ENCODE peak calls at places on chromosomes 12 and 14, in six cellular contexts. R is mammary epithelial cell, B is HS-27A, F is pons, E is left ventricle myocardium inferior, J is GM04504. D is an unnamed sample.

GRCh38 chr12:70843363-70843762 is 77.2 kb downstream of the PTPRR start:
- DNase-seq in R (no peak), B (no peak), F (no peak), E (no peak), J (no peak), D (no peak)

GRCh38 chr14:35480119-35480769 is 53.7 kb upstream of the INSM2 start:
- DNase-seq in R (peak; percentile 1), B (no peak), F (no peak), E (no peak), J (no peak), D (no peak)

GRCh38 chr14:104547310-104547997 is 32.1 kb upstream of the C14orf180 start:
- DNase-seq in R (no peak), B (no peak), F (no peak), E (no peak), J (no peak), D (no peak)

GRCh38 chr12:76183459-76184186 is 99.1 kb upstream of the NAP1L1 start:
- DNase-seq in R (peak; percentile 97), B (peak; percentile 99), F (peak; percentile 45), E (no peak), J (peak; percentile 94), D (peak; percentile 84)

GRCh38 chr12:12561305-12562015 is 1.2 kb downstream of the DUSP16 start:
- DNase-seq in R (peak; percentile 55), B (peak; percentile 19), F (peak; percentile 49), E (peak; percentile 70), J (peak; percentile 24), D (no peak)

GRCh38 chr14:92728781-92729364 is 19.6 kb downstream of the LGMN start:
- DNase-seq in R (peak; percentile 89), B (no peak), F (no peak), E (no peak), J (no peak), D (no peak)

GRCh38 chr14:70822706-70823185 is 13.4 kb upstream of the MAP3K9 start:
- DNase-seq in R (no peak), B (no peak), F (no peak), E (peak; percentile 43), J (no peak), D (no peak)

GRCh38 chr14:75831971-75832370 is 149.8 kb downstream of the TGFB3 start:
- DNase-seq in R (peak; percentile 71), B (no peak), F (no peak), E (no peak), J (no peak), D (no peak)

GRCh38 chr12:85575115-85576096 is 260.8 kb downstream of the RASSF9 start:
- DNase-seq in R (peak; percentile 47), B (peak; percentile 39), F (peak; percentile 57), E (peak; percentile 28), J (peak; percentile 41), D (no peak)

GRCh38 chr12:95857151-95857550 is 1.6 kb upstream of the SNRPF start:
- DNase-seq in R (no peak), B (no peak), F (no peak), E (no peak), J (no peak), D (no peak)

GRCh38 chr14:53401646-53402045 is 248.5 kb upstream of the DDHD1 start:
- DNase-seq in R (no peak), B (no peak), F (no peak), E (no peak), J (no peak), D (no peak)

GRCh38 chr12:84727964-84728363 is 184.6 kb downstream of the SLC6A15 start:
- DNase-seq in R (peak; percentile 76), B (no peak), F (no peak), E (no peak), J (no peak), D (no peak)

GRCh38 chr12:50087995-50088394 is 2.9 kb downstream of the SMARCD1 start:
- DNase-seq in R (peak; percentile 94), B (no peak), F (peak; percentile 69), E (no peak), J (no peak), D (no peak)

GRCh38 chr14:53927171-53927570 is 29.5 kb downstream of the BMP4 start:
- DNase-seq in R (no peak), B (peak; percentile 71), F (no peak), E (no peak), J (no peak), D (peak; percentile 51)

GRCh38 chr14:99737451-99737951 is 53.4 kb downstream of the CYP46A1 start:
- DNase-seq in R (peak; percentile 44), B (no peak), F (peak; percentile 43), E (peak; percentile 68), J (no peak), D (no peak)

GRCh38 chr14:84825481-84825880 is 704.5 kb upstream of the FLRT2 start:
- DNase-seq in R (peak; percentile 63), B (peak; percentile 24), F (no peak), E (no peak), J (peak; percentile 29), D (no peak)

GRCh38 chr12:66438601-66439000 is 136.3 kb downstream of the HELB start:
- DNase-seq in R (peak; percentile 28), B (peak; percentile 42), F (no peak), E (no peak), J (no peak), D (no peak)

GRCh38 chr12:31728289-31728916 is 418 bp downstream of the AMN1 start:
- DNase-seq in R (no peak), B (no peak), F (peak; percentile 61), E (no peak), J (no peak), D (no peak)

GRCh38 chr14:61611880-61612630 is 83.3 kb upstream of the HIF1A start:
- DNase-seq in R (no peak), B (no peak), F (no peak), E (no peak), J (no peak), D (no peak)

GRCh38 chr14:104139460-104140212 is 1.2 kb downstream of the KIF26A start:
- DNase-seq in R (no peak), B (no peak), F (no peak), E (peak; percentile 15), J (no peak), D (no peak)

GRCh38 chr12:124898200-124898950 is 16.1 kb downstream of the UBC start:
- DNase-seq in R (peak; percentile 45), B (no peak), F (peak; percentile 56), E (no peak), J (no peak), D (no peak)

GRCh38 chr14:44529026-44529425 is 21.9 kb upstream of the FSCB start:
- DNase-seq in R (peak; percentile 8), B (no peak), F (peak; percentile 84), E (no peak), J (no peak), D (no peak)

GRCh38 chr14:104293231-104293841 is 154.9 kb downstream of the KIF26A start:
- DNase-seq in R (no peak), B (no peak), F (no peak), E (peak; percentile 7), J (no peak), D (no peak)

GRCh38 chr12:54997914-54998507 is 13.4 kb upstream of the TESPA1 start:
- DNase-seq in R (no peak), B (no peak), F (no peak), E (no peak), J (no peak), D (no peak)

GRCh38 chr14:104878582-104878981 is 13.5 kb downstream of the CEP170B start:
- DNase-seq in R (no peak), B (no peak), F (no peak), E (peak; percentile 13), J (no peak), D (no peak)

GRCh38 chr12:14261096-14261495 is 104.4 kb upstream of the ATF7IP start:
- DNase-seq in R (no peak), B (no peak), F (no peak), E (peak; percentile 30), J (no peak), D (no peak)

GRCh38 chr12:123519151-123520001 is 14.1 kb downstream of the RILPL1 start:
- DNase-seq in R (peak; percentile 94), B (no peak), F (peak; percentile 30), E (peak; percentile 75), J (peak; percentile 80), D (peak; percentile 52)

GRCh38 chr12:57519758-57520007 is 631 bp downstream of the DDIT3 start:
- DNase-seq in R (no peak), B (no peak), F (no peak), E (no peak), J (no peak), D (no peak)

GRCh38 chr12:48002179-48002601 is 2.1 kb downstream of the COL2A1 start:
- DNase-seq in R (peak; percentile 12), B (no peak), F (no peak), E (no peak), J (no peak), D (no peak)

GRCh38 chr12:67431436-67432049 is 162.4 kb downstream of the CAND1 start:
- DNase-seq in R (peak; percentile 32), B (no peak), F (no peak), E (no peak), J (no peak), D (no peak)

GRCh38 chr14:55446127-55446736 is 5.8 kb upstream of the TBPL2 start:
- DNase-seq in R (peak; percentile 67), B (peak; percentile 69), F (peak; percentile 86), E (no peak), J (peak; percentile 51), D (no peak)

GRCh38 chr14:58813745-58814144 is 176.0 kb downstream of the DACT1 start:
- DNase-seq in R (no peak), B (no peak), F (no peak), E (no peak), J (no peak), D (no peak)

GRCh38 chr12:88638388-88638787 is 58.1 kb upstream of the KITLG start:
- DNase-seq in R (no peak), B (no peak), F (no peak), E (no peak), J (no peak), D (no peak)

GRCh38 chr12:63911336-63911735 is 66.8 kb downstream of the SRGAP1 start:
- DNase-seq in R (no peak), B (no peak), F (no peak), E (no peak), J (no peak), D (no peak)

GRCh38 chr12:12172106-12172511 is 94.7 kb downstream of the LRP6 start:
- DNase-seq in R (peak; percentile 83), B (no peak), F (no peak), E (no peak), J (peak; percentile 59), D (peak; percentile 37)

GRCh38 chr12:16849473-16849872 is 243.5 kb upstream of the LMO3 start:
- DNase-seq in R (no peak), B (no peak), F (no peak), E (no peak), J (no peak), D (no peak)

D was measured in BJ.